ENCODE peak calls at places on chromosomes 2 and 18, in six cellular contexts. F is SK-N-SH, O is A549, J is PC-9, S is neural progenitor cell, D is fibroblast of lung. B is an unnamed sample.

GRCh38 chr2:239247401-239248245 is 153.2 kb downstream of the HDAC4 start:
- DNase-seq in O (no peak), J (peak), D (no peak), S (no peak), F (no peak), B (no peak)

GRCh38 chr18:4352746-4353522 is 102.2 kb downstream of the DLGAP1 start:
- DNase-seq in S (peak), D (no peak), J (no peak), F (no peak), O (no peak), B (no peak)

GRCh38 chr2:229553091-229553490 is 161.3 kb downstream of the DNER start:
- DNase-seq in F (no peak), J (no peak), O (no peak), S (no peak), D (peak), B (no peak)

GRCh38 chr2:6184532-6185302 is 492.5 kb downstream of the SOX11 start:
- DNase-seq in D (peak), O (no peak), S (peak), F (peak), J (no peak), B (no peak)

GRCh38 chr2:119178811-119179601 is 20.5 kb upstream of the C1QL2 start:
- DNase-seq in J (peak), O (peak), S (no peak), F (no peak), D (no peak), B (no peak)

GRCh38 chr2:68031043-68031442 is 31.8 kb downstream of the C1D start:
- DNase-seq in J (no peak), S (no peak), O (no peak), D (peak), F (no peak), B (no peak)

GRCh38 chr2:200218645-200219044 is 87.8 kb upstream of the SPATS2L start:
- DNase-seq in F (no peak), D (no peak), J (no peak), O (no peak), S (no peak), B (no peak)

GRCh38 chr2:172259835-172260234 is 157.1 kb upstream of the DLX2 start:
- DNase-seq in S (peak), D (no peak), O (no peak), J (no peak), F (no peak), B (no peak)

GRCh38 chr2:223051580-223052375 is at the start of gene KCNE4:
- DNase-seq in J (no peak), S (peak), D (peak), F (no peak), O (no peak), B (no peak)

GRCh38 chr2:127219716-127220090 is 396 bp downstream of the CYP27C1 start:
- DNase-seq in J (peak), O (no peak), F (peak), D (no peak), S (peak), B (no peak)

GRCh38 chr2:191217580-191217979 is 27.6 kb upstream of the MYO1B start:
- DNase-seq in S (no peak), D (peak), O (peak), J (peak), F (no peak), B (no peak)
- H3K4me2 ChIP-seq in S (no peak), D (no peak), O (peak), J (peak), F (no peak), B (no peak)

GRCh38 chr2:42185200-42185921 is 16.2 kb downstream of the EML4 start:
- DNase-seq in O (no peak), J (no peak), F (no peak), S (no peak), D (no peak), B (no peak)
- H3K4me2 ChIP-seq in O (no peak), J (no peak), F (peak), S (no peak), D (no peak), B (no peak)

DNA sequence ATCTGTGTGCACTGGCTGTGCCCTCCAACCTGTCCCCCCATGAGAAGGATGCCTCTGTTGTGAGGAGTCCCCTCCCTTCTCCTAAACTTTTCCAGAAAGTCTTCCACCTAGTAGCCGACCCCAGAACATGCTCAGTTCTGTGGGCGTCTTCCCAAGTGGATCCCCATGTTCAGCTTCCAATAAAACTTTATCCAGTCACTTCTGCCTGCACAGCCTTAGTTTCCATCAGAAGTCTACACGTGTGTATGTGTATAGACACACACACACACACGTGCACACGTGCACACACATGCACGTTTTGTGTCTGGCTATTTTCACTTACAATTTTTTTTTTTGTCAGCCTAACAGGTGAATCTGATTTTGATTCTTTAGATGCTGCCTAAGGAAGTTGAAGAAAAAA is 115.1 kb downstream of the RTP5 start:
- DNase-seq in O (no peak), D (no peak), F (no peak), J (no peak), S (no peak), B (no peak)
- H3K4me2 ChIP-seq in O (no peak), D (no peak), F (no peak), J (no peak), S (no peak), B (no peak)

GRCh38 chr2:236691799-236692167 is 122.2 kb downstream of the ACKR3 start:
- DNase-seq in S (no peak), O (no peak), D (no peak), J (no peak), F (no peak), B (no peak)
- H3K4me2 ChIP-seq in S (no peak), O (no peak), D (no peak), J (no peak), F (no peak), B (no peak)

DNA sequence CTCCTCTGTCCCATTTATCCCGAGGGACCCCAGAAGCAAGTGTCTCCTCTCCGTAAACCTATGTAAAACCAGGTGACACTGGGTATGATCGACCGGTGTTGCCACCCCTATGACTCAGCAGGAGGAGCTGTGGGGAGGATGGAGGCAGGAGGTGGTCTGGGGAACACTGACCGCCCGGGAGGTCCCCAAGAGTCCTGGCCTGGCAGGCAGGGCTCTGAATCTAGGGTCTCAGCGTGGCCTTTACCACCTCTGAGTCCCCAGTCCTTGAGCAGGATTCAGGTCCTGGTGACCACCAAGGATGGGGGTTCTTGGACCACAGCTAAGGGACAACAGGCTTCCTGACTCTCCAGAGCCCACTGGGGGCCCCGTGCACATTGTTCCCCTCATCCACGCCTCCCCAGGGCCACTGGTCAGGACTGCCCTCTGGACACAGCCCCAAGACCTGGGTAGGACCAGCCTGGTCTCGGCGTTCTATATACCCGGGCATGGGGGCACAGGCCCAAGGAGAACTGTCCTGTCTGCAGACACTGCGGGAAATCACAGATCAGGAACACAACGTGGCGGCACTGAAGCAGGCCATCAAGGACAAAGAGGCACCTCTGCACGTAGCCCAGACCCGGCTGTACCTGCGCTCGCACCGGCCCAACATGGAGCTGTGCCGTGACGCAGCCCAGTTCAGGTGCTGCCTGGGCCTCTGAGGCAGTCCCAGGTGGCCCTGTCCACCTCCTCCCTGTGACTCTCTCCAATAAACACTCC is 4.0 kb downstream of the TEKT4 start:
- DNase-seq in S (no peak), F (peak), J (no peak), O (no peak), D (no peak), B (no peak)
- H3K4me2 ChIP-seq in S (no peak), F (no peak), J (no peak), O (no peak), D (no peak), B (no peak)